ENCODE peak calls at places on chromosome 15, in nine cellular contexts. One of them, this sample, is unnamed.

GRCh38 chr15:39511000-39511914 is 69.6 kb upstream of the THBS1 start:
- DNase-seq in HCEC 1CT: peak; percentile 68
- DNase-seq in KG1: no peak
- DNase-seq in left ventricle myocardium inferior: peak; percentile 75
- DNase-seq in foreskin fibroblast: peak; percentile 93
- DNase-seq in A549: peak; percentile 4
- DNase-seq in colonic mucosa: no peak
- DNase-seq in activated T-cell treated with anti-CD3 and anti-CD28 coated beads, Interleukin-2, amount 50 U/mL, for 24 hours: no peak
- DNase-seq in RCC 7860: peak; percentile 46
- DNase-seq in this sample: no peak

GRCh38 chr15:76903251-76903681 is 1.9 kb downstream of the SCAPER start:
- DNase-seq in activated T-cell treated with anti-CD3 and anti-CD28 coated beads, Interleukin-2, amount 50 U/mL, for 24 hours: no peak
- DNase-seq in foreskin fibroblast: peak; percentile 35
- DNase-seq in RCC 7860: no peak
- DNase-seq in left ventricle myocardium inferior: no peak
- DNase-seq in KG1: peak; percentile 13
- DNase-seq in A549: peak; percentile 66
- DNase-seq in colonic mucosa: no peak
- DNase-seq in HCEC 1CT: peak; percentile 70
- DNase-seq in this sample: peak; percentile 38

GRCh38 chr15:79472446-79472845 is 40.3 kb downstream of the MINAR1 start:
- DNase-seq in foreskin fibroblast: no peak
- DNase-seq in A549: no peak
- DNase-seq in KG1: no peak
- DNase-seq in left ventricle myocardium inferior: no peak
- DNase-seq in activated T-cell treated with anti-CD3 and anti-CD28 coated beads, Interleukin-2, amount 50 U/mL, for 24 hours: no peak
- DNase-seq in HCEC 1CT: no peak
- DNase-seq in colonic mucosa: no peak
- DNase-seq in RCC 7860: no peak
- DNase-seq in this sample: no peak

GRCh38 chr15:86645861-86646393 is 566.3 kb downstream of the AGBL1 start:
- DNase-seq in RCC 7860: no peak
- DNase-seq in foreskin fibroblast: no peak
- DNase-seq in left ventricle myocardium inferior: no peak
- DNase-seq in colonic mucosa: no peak
- DNase-seq in HCEC 1CT: no peak
- DNase-seq in KG1: no peak
- DNase-seq in activated T-cell treated with anti-CD3 and anti-CD28 coated beads, Interleukin-2, amount 50 U/mL, for 24 hours: no peak
- DNase-seq in A549: no peak
- DNase-seq in this sample: no peak

GRCh38 chr15:62392411-62392810 is 227.3 kb upstream of the C2CD4B start:
- DNase-seq in left ventricle myocardium inferior: peak; percentile 22
- DNase-seq in A549: peak; percentile 5
- DNase-seq in HCEC 1CT: peak; percentile 44
- DNase-seq in activated T-cell treated with anti-CD3 and anti-CD28 coated beads, Interleukin-2, amount 50 U/mL, for 24 hours: no peak
- DNase-seq in foreskin fibroblast: no peak
- DNase-seq in KG1: no peak
- DNase-seq in colonic mucosa: peak; percentile 31
- DNase-seq in RCC 7860: peak; percentile 69
- DNase-seq in this sample: peak; percentile 5

GRCh38 chr15:83365370-83365938 is 81.0 kb upstream of the BNC1 start:
- DNase-seq in activated T-cell treated with anti-CD3 and anti-CD28 coated beads, Interleukin-2, amount 50 U/mL, for 24 hours: no peak
- DNase-seq in A549: peak; percentile 32
- DNase-seq in RCC 7860: no peak
- DNase-seq in foreskin fibroblast: peak; percentile 64
- DNase-seq in KG1: no peak
- DNase-seq in HCEC 1CT: peak; percentile 66
- DNase-seq in left ventricle myocardium inferior: peak; percentile 31
- DNase-seq in colonic mucosa: no peak
- DNase-seq in this sample: no peak

GRCh38 chr15:73560501-73561117 is 72.6 kb downstream of the NPTN start:
- DNase-seq in foreskin fibroblast: peak; percentile 45
- DNase-seq in colonic mucosa: peak; percentile 38
- DNase-seq in HCEC 1CT: peak; percentile 61
- DNase-seq in left ventricle myocardium inferior: no peak
- DNase-seq in activated T-cell treated with anti-CD3 and anti-CD28 coated beads, Interleukin-2, amount 50 U/mL, for 24 hours: no peak
- DNase-seq in RCC 7860: peak; percentile 26
- DNase-seq in KG1: no peak
- DNase-seq in A549: peak; percentile 80
- DNase-seq in this sample: peak; percentile 73

GRCh38 chr15:63396546-63396939 is 14.9 kb upstream of the CA12 start:
- DNase-seq in KG1: no peak
- DNase-seq in A549: no peak
- DNase-seq in RCC 7860: no peak
- DNase-seq in HCEC 1CT: no peak
- DNase-seq in activated T-cell treated with anti-CD3 and anti-CD28 coated beads, Interleukin-2, amount 50 U/mL, for 24 hours: no peak
- DNase-seq in foreskin fibroblast: no peak
- DNase-seq in left ventricle myocardium inferior: no peak
- DNase-seq in colonic mucosa: peak; percentile 67
- DNase-seq in this sample: no peak

GRCh38 chr15:80455668-80456442 is 51.7 kb downstream of the ARNT2 start:
- DNase-seq in colonic mucosa: peak; percentile 50
- DNase-seq in activated T-cell treated with anti-CD3 and anti-CD28 coated beads, Interleukin-2, amount 50 U/mL, for 24 hours: peak; percentile 55
- DNase-seq in KG1: peak; percentile 8
- DNase-seq in left ventricle myocardium inferior: no peak
- DNase-seq in foreskin fibroblast: peak; percentile 88
- DNase-seq in RCC 7860: peak; percentile 71
- DNase-seq in HCEC 1CT: peak; percentile 91
- DNase-seq in A549: peak; percentile 78
- DNase-seq in this sample: peak; percentile 80

GRCh38 chr15:32866486-32867312 is 148.9 kb downstream of the GREM1 start:
- DNase-seq in HCEC 1CT: peak; percentile 58
- DNase-seq in foreskin fibroblast: no peak
- DNase-seq in RCC 7860: peak; percentile 67
- DNase-seq in colonic mucosa: no peak
- DNase-seq in KG1: no peak
- DNase-seq in A549: peak; percentile 79
- DNase-seq in activated T-cell treated with anti-CD3 and anti-CD28 coated beads, Interleukin-2, amount 50 U/mL, for 24 hours: no peak
- DNase-seq in left ventricle myocardium inferior: no peak
- DNase-seq in this sample: no peak

GRCh38 chr15:23823508-23823907 is 136.4 kb upstream of the NDN start:
- DNase-seq in activated T-cell treated with anti-CD3 and anti-CD28 coated beads, Interleukin-2, amount 50 U/mL, for 24 hours: no peak
- DNase-seq in HCEC 1CT: no peak
- DNase-seq in left ventricle myocardium inferior: no peak
- DNase-seq in colonic mucosa: no peak
- DNase-seq in foreskin fibroblast: no peak
- DNase-seq in RCC 7860: no peak
- DNase-seq in KG1: no peak
- DNase-seq in A549: peak; percentile 23
- DNase-seq in this sample: no peak

GRCh38 chr15:66785637-66786036 is 83.6 kb downstream of the SMAD6 start:
- DNase-seq in HCEC 1CT: no peak
- DNase-seq in KG1: no peak
- DNase-seq in left ventricle myocardium inferior: no peak
- DNase-seq in activated T-cell treated with anti-CD3 and anti-CD28 coated beads, Interleukin-2, amount 50 U/mL, for 24 hours: no peak
- DNase-seq in A549: no peak
- DNase-seq in RCC 7860: peak; percentile 59
- DNase-seq in foreskin fibroblast: no peak
- DNase-seq in colonic mucosa: no peak
- DNase-seq in this sample: no peak

GRCh38 chr15:69225355-69226027 is 65.1 kb downstream of the GLCE start:
- DNase-seq in A549: peak; percentile 55
- DNase-seq in colonic mucosa: no peak
- DNase-seq in KG1: no peak
- DNase-seq in foreskin fibroblast: peak; percentile 9
- DNase-seq in activated T-cell treated with anti-CD3 and anti-CD28 coated beads, Interleukin-2, amount 50 U/mL, for 24 hours: no peak
- DNase-seq in HCEC 1CT: peak; percentile 61
- DNase-seq in left ventricle myocardium inferior: no peak
- DNase-seq in RCC 7860: no peak
- DNase-seq in this sample: peak; percentile 12

GRCh38 chr15:40489274-40490175 is 18.7 kb downstream of the CHST14 start:
- DNase-seq in A549: no peak
- DNase-seq in foreskin fibroblast: no peak
- DNase-seq in HCEC 1CT: no peak
- DNase-seq in activated T-cell treated with anti-CD3 and anti-CD28 coated beads, Interleukin-2, amount 50 U/mL, for 24 hours: peak; percentile 11
- DNase-seq in KG1: no peak
- DNase-seq in RCC 7860: no peak
- DNase-seq in colonic mucosa: no peak
- DNase-seq in left ventricle myocardium inferior: no peak
- DNase-seq in this sample: no peak

GRCh38 chr15:85164841-85165466 is 183.3 kb downstream of the PDE8A start:
- DNase-seq in left ventricle myocardium inferior: no peak
- DNase-seq in activated T-cell treated with anti-CD3 and anti-CD28 coated beads, Interleukin-2, amount 50 U/mL, for 24 hours: no peak
- DNase-seq in A549: no peak
- DNase-seq in KG1: no peak
- DNase-seq in colonic mucosa: no peak
- DNase-seq in HCEC 1CT: no peak
- DNase-seq in RCC 7860: no peak
- DNase-seq in foreskin fibroblast: no peak
- DNase-seq in this sample: no peak

GRCh38 chr15:95169701-95170459 is 938.5 kb downstream of the MCTP2 start:
- DNase-seq in A549: no peak
- DNase-seq in foreskin fibroblast: peak; percentile 91
- DNase-seq in HCEC 1CT: peak; percentile 65
- DNase-seq in KG1: no peak
- DNase-seq in left ventricle myocardium inferior: no peak
- DNase-seq in RCC 7860: no peak
- DNase-seq in activated T-cell treated with anti-CD3 and anti-CD28 coated beads, Interleukin-2, amount 50 U/mL, for 24 hours: no peak
- DNase-seq in colonic mucosa: no peak
- DNase-seq in this sample: no peak

GRCh38 chr15:69037977-69038376 is 23.5 kb downstream of the NOX5 start:
- DNase-seq in HCEC 1CT: no peak
- DNase-seq in colonic mucosa: no peak
- DNase-seq in KG1: no peak
- DNase-seq in RCC 7860: no peak
- DNase-seq in A549: no peak
- DNase-seq in left ventricle myocardium inferior: no peak
- DNase-seq in foreskin fibroblast: no peak
- DNase-seq in activated T-cell treated with anti-CD3 and anti-CD28 coated beads, Interleukin-2, amount 50 U/mL, for 24 hours: no peak
- DNase-seq in this sample: no peak

GRCh38 chr15:82530006-82530405 is 10.3 kb downstream of the RPS17 start:
- DNase-seq in HCEC 1CT: no peak
- DNase-seq in RCC 7860: no peak
- DNase-seq in colonic mucosa: no peak
- DNase-seq in A549: no peak
- DNase-seq in foreskin fibroblast: no peak
- DNase-seq in activated T-cell treated with anti-CD3 and anti-CD28 coated beads, Interleukin-2, amount 50 U/mL, for 24 hours: no peak
- DNase-seq in left ventricle myocardium inferior: no peak
- DNase-seq in KG1: no peak
- DNase-seq in this sample: no peak

GRCh38 chr15:87561641-87562040 is 694.9 kb downstream of the NTRK3 start:
- DNase-seq in left ventricle myocardium inferior: no peak
- DNase-seq in A549: no peak
- DNase-seq in HCEC 1CT: no peak
- DNase-seq in activated T-cell treated with anti-CD3 and anti-CD28 coated beads, Interleukin-2, amount 50 U/mL, for 24 hours: no peak
- DNase-seq in RCC 7860: no peak
- DNase-seq in KG1: no peak
- DNase-seq in colonic mucosa: no peak
- DNase-seq in foreskin fibroblast: no peak
- DNase-seq in this sample: no peak

GRCh38 chr15:58731756-58732535 is 17.6 kb downstream of the ADAM10 start:
- DNase-seq in activated T-cell treated with anti-CD3 and anti-CD28 coated beads, Interleukin-2, amount 50 U/mL, for 24 hours: no peak
- DNase-seq in foreskin fibroblast: peak; percentile 60
- DNase-seq in KG1: no peak
- DNase-seq in RCC 7860: peak; percentile 56
- DNase-seq in A549: peak; percentile 28
- DNase-seq in HCEC 1CT: peak; percentile 73
- DNase-seq in colonic mucosa: no peak
- DNase-seq in left ventricle myocardium inferior: no peak
- DNase-seq in this sample: no peak

GRCh38 chr15:68789921-68790575 is 30.6 kb downstream of the ANP32A start:
- DNase-seq in left ventricle myocardium inferior: no peak
- DNase-seq in A549: no peak
- DNase-seq in colonic mucosa: no peak
- DNase-seq in HCEC 1CT: no peak
- DNase-seq in KG1: no peak
- DNase-seq in activated T-cell treated with anti-CD3 and anti-CD28 coated beads, Interleukin-2, amount 50 U/mL, for 24 hours: no peak
- DNase-seq in foreskin fibroblast: no peak
- DNase-seq in RCC 7860: no peak
- DNase-seq in this sample: no peak

GRCh38 chr15:83105450-83105849 is 2.0 kb upstream of the TM6SF1 start:
- DNase-seq in activated T-cell treated with anti-CD3 and anti-CD28 coated beads, Interleukin-2, amount 50 U/mL, for 24 hours: no peak
- DNase-seq in KG1: no peak
- DNase-seq in HCEC 1CT: no peak
- DNase-seq in left ventricle myocardium inferior: no peak
- DNase-seq in A549: no peak
- DNase-seq in colonic mucosa: no peak
- DNase-seq in RCC 7860: no peak
- DNase-seq in foreskin fibroblast: no peak
- DNase-seq in this sample: no peak

GRCh38 chr15:39199076-39199475 is 381.8 kb upstream of the THBS1 start:
- DNase-seq in KG1: no peak
- DNase-seq in activated T-cell treated with anti-CD3 and anti-CD28 coated beads, Interleukin-2, amount 50 U/mL, for 24 hours: no peak
- DNase-seq in RCC 7860: no peak
- DNase-seq in A549: no peak
- DNase-seq in colonic mucosa: no peak
- DNase-seq in foreskin fibroblast: peak; percentile 57
- DNase-seq in left ventricle myocardium inferior: peak; percentile 13
- DNase-seq in HCEC 1CT: no peak
- DNase-seq in this sample: no peak

GRCh38 chr15:48411971-48412591 is 80.9 kb downstream of the DUT start:
- DNase-seq in colonic mucosa: no peak
- DNase-seq in KG1: no peak
- DNase-seq in HCEC 1CT: no peak
- DNase-seq in left ventricle myocardium inferior: no peak
- DNase-seq in foreskin fibroblast: no peak
- DNase-seq in A549: no peak
- DNase-seq in activated T-cell treated with anti-CD3 and anti-CD28 coated beads, Interleukin-2, amount 50 U/mL, for 24 hours: no peak
- DNase-seq in RCC 7860: no peak
- DNase-seq in this sample: no peak

GRCh38 chr15:101244889-101245668 is 6.8 kb downstream of the CHSY1 start:
- DNase-seq in KG1: no peak
- DNase-seq in activated T-cell treated with anti-CD3 and anti-CD28 coated beads, Interleukin-2, amount 50 U/mL, for 24 hours: no peak
- DNase-seq in colonic mucosa: no peak
- DNase-seq in A549: no peak
- DNase-seq in RCC 7860: no peak
- DNase-seq in left ventricle myocardium inferior: no peak
- DNase-seq in HCEC 1CT: no peak
- DNase-seq in foreskin fibroblast: no peak
- DNase-seq in this sample: no peak

GRCh38 chr15:74857082-74857655 is 14.2 kb upstream of the ULK3 start:
- DNase-seq in HCEC 1CT: no peak
- DNase-seq in A549: no peak
- DNase-seq in left ventricle myocardium inferior: no peak
- DNase-seq in RCC 7860: no peak
- DNase-seq in KG1: no peak
- DNase-seq in activated T-cell treated with anti-CD3 and anti-CD28 coated beads, Interleukin-2, amount 50 U/mL, for 24 hours: no peak
- DNase-seq in foreskin fibroblast: no peak
- DNase-seq in colonic mucosa: peak; percentile 80
- DNase-seq in this sample: peak; percentile 91

GRCh38 chr15:66193066-66193465 is 60.5 kb downstream of the MEGF11 start:
- DNase-seq in left ventricle myocardium inferior: no peak
- DNase-seq in foreskin fibroblast: peak; percentile 10
- DNase-seq in HCEC 1CT: peak; percentile 14
- DNase-seq in A549: no peak
- DNase-seq in KG1: no peak
- DNase-seq in colonic mucosa: no peak
- DNase-seq in activated T-cell treated with anti-CD3 and anti-CD28 coated beads, Interleukin-2, amount 50 U/mL, for 24 hours: no peak
- DNase-seq in RCC 7860: no peak
- DNase-seq in this sample: no peak

GRCh38 chr15:32952062-32952461 is 234.3 kb downstream of the GREM1 start:
- DNase-seq in A549: no peak
- DNase-seq in foreskin fibroblast: no peak
- DNase-seq in HCEC 1CT: peak; percentile 3
- DNase-seq in left ventricle myocardium inferior: no peak
- DNase-seq in RCC 7860: no peak
- DNase-seq in colonic mucosa: no peak
- DNase-seq in activated T-cell treated with anti-CD3 and anti-CD28 coated beads, Interleukin-2, amount 50 U/mL, for 24 hours: no peak
- DNase-seq in KG1: no peak
- DNase-seq in this sample: no peak

GRCh38 chr15:93771429-93772020 is 459.8 kb upstream of the MCTP2 start:
- DNase-seq in HCEC 1CT: no peak
- DNase-seq in activated T-cell treated with anti-CD3 and anti-CD28 coated beads, Interleukin-2, amount 50 U/mL, for 24 hours: no peak
- DNase-seq in colonic mucosa: no peak
- DNase-seq in left ventricle myocardium inferior: no peak
- DNase-seq in A549: no peak
- DNase-seq in foreskin fibroblast: no peak
- DNase-seq in KG1: no peak
- DNase-seq in RCC 7860: no peak
- DNase-seq in this sample: no peak

GRCh38 chr15:39312984-39313383 is 267.9 kb upstream of the THBS1 start:
- DNase-seq in HCEC 1CT: no peak
- DNase-seq in RCC 7860: no peak
- DNase-seq in activated T-cell treated with anti-CD3 and anti-CD28 coated beads, Interleukin-2, amount 50 U/mL, for 24 hours: no peak
- DNase-seq in colonic mucosa: peak; percentile 78
- DNase-seq in KG1: peak; percentile 15
- DNase-seq in foreskin fibroblast: no peak
- DNase-seq in A549: peak; percentile 47
- DNase-seq in left ventricle myocardium inferior: no peak
- DNase-seq in this sample: peak; percentile 82

This sample was measured in GM12865.